ENCODE peak calls at places on chromosomes 5 and 9, in eight cellular contexts. G, D, F, M, S, Y, J and P are unnamed samples.

GRCh38 chr5:119410448-119411170 is 41.7 kb upstream of the HSD17B4 start:
- DNase-seq in G (no peak), D (no peak), F (peak), M (peak), S (no peak), Y (no peak), J (no peak), P (no peak)

GRCh38 chr9:136521541-136521940 is 24.3 kb downstream of the NOTCH1 start:
- DNase-seq in G (no peak), D (peak), F (no peak), M (no peak), S (no peak), Y (peak), J (no peak), P (peak)

GRCh38 chr5:103808464-103809106 is 246.0 kb upstream of the NUDT12 start:
- DNase-seq in G (no peak), D (no peak), F (peak), M (peak), S (peak), Y (no peak), J (peak), P (no peak)

GRCh38 chr9:15670884-15671283 is 118.0 kb downstream of the CCDC171 start:
- DNase-seq in G (no peak), D (no peak), F (no peak), M (no peak), S (no peak), Y (no peak), J (no peak), P (no peak)

GRCh38 chr5:76816110-76816831 is 2.6 kb upstream of the F2RL1 start:
- DNase-seq in G (no peak), D (no peak), F (peak), M (no peak), S (no peak), Y (no peak), J (no peak), P (no peak)

GRCh38 chr9:77820293-77820954 is 172.3 kb upstream of the GNA14 start:
- DNase-seq in G (no peak), D (no peak), F (peak), M (peak), S (no peak), Y (no peak), J (peak), P (no peak)

GRCh38 chr9:107548298-107549142 is 59.0 kb upstream of the KLF4 start:
- DNase-seq in G (peak), D (no peak), F (peak), M (peak), S (no peak), Y (peak), J (peak), P (no peak)

GRCh38 chr5:153513171-153513570 is 22.7 kb downstream of the GRIA1 start:
- DNase-seq in G (peak), D (no peak), F (peak), M (peak), S (no peak), Y (no peak), J (peak), P (no peak)

GRCh38 chr9:86079421-86080111 is 19.8 kb downstream of the GOLM1 start:
- DNase-seq in G (no peak), D (no peak), F (peak), M (peak), S (no peak), Y (no peak), J (no peak), P (no peak)

GRCh38 chr5:103458497-103459040 is 104.0 kb downstream of the NUDT12 start:
- DNase-seq in G (no peak), D (no peak), F (no peak), M (no peak), S (no peak), Y (no peak), J (no peak), P (no peak)

GRCh38 chr9:85237478-85237877 is 504.3 kb downstream of the AGTPBP1 start:
- DNase-seq in G (no peak), D (no peak), F (peak), M (no peak), S (no peak), Y (no peak), J (no peak), P (no peak)

GRCh38 chr9:128113526-128114325 is 13.8 kb downstream of the PTGES2 start:
- DNase-seq in G (no peak), D (peak), F (no peak), M (no peak), S (no peak), Y (no peak), J (no peak), P (peak)

GRCh38 chr9:82271099-82271498 is 282.5 kb downstream of the SPATA31D1 start:
- DNase-seq in G (peak), D (no peak), F (peak), M (no peak), S (no peak), Y (no peak), J (peak), P (no peak)

GRCh38 chr5:176716320-176716719 is 69.0 kb downstream of the TSPAN17 start:
- DNase-seq in G (peak), D (no peak), F (peak), M (peak), S (no peak), Y (no peak), J (peak), P (no peak)

GRCh38 chr5:133289686-133290367 is 238.0 kb downstream of the HSPA4 start:
- DNase-seq in G (no peak), D (no peak), F (no peak), M (no peak), S (peak), Y (no peak), J (no peak), P (no peak)

GRCh38 chr5:141084487-141084989 is 9.9 kb upstream of the PCDHB2 start:
- DNase-seq in G (no peak), D (no peak), F (peak), M (peak), S (peak), Y (peak), J (peak), P (no peak)

GRCh38 chr5:124438390-124439380 is 307.8 kb downstream of the ZNF608 start:
- DNase-seq in G (no peak), D (no peak), F (no peak), M (no peak), S (no peak), Y (no peak), J (no peak), P (no peak)

GRCh38 chr5:116280149-116280803 is 195.5 kb downstream of the COMMD10 start:
- DNase-seq in G (no peak), D (no peak), F (no peak), M (no peak), S (no peak), Y (no peak), J (no peak), P (no peak)

GRCh38 chr5:177535125-177535524 is 18.4 kb upstream of the DDX41 start:
- DNase-seq in G (no peak), D (no peak), F (no peak), M (no peak), S (no peak), Y (no peak), J (no peak), P (peak)

GRCh38 chr5:66841264-66841663 is 245.1 kb downstream of the MAST4 start:
- DNase-seq in G (no peak), D (no peak), F (no peak), M (no peak), S (no peak), Y (no peak), J (no peak), P (no peak)

GRCh38 chr9:86406366-86406765 is 52.2 kb upstream of the TUT7 start:
- DNase-seq in G (no peak), D (no peak), F (peak), M (peak), S (no peak), Y (no peak), J (peak), P (no peak)

GRCh38 chr5:39411051-39411450 is 13.7 kb downstream of the DAB2 start:
- DNase-seq in G (no peak), D (no peak), F (peak), M (peak), S (no peak), Y (no peak), J (peak), P (no peak)

DNA sequence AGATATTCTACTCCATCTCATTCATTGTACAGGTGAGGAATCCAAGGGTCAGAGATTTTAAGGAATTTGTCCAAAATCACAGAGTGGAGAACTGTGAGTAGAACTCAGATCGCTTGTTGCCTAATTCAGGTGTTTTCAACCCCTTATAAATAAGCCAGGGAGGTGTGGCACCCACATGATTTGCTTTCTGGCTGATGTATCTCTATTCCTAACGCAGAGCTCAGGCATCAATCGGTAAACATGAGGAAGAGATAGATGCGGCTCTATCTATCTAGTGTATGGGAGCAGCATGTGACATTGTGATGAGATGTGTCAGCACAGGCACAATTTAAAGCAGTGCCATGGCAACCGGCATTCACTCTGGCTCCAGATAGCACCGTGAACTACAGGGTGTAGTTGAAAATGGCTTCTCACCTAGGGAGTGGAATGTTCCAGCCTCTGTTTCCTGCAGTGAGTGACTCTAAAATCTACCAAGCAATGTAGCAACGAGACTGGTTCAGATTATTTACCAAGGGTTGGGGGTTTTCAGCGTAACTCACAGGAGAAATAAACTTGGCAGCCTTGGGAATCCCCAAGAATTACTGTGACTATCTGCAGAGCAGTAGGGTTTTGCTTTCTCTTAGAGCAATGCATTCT is 53.4 kb upstream of the SUB1 start:
- DNase-seq in G (no peak), D (no peak), F (peak), M (peak), S (no peak), Y (no peak), J (peak), P (no peak)
- H3K4me3 ChIP-seq in G (peak), D (no peak), F (peak), M (no peak), S (no peak), Y (no peak), J (no peak), P (peak)

GRCh38 chr9:131420913-131421312 is 27.0 kb downstream of the PRRC2B start:
- DNase-seq in G (no peak), D (no peak), F (peak), M (peak), S (no peak), Y (no peak), J (peak), P (no peak)
- TF ChIP-seq CTCF in G (peak), D (peak), F (peak), M (peak), S (peak), Y (no peak), J (no peak), P (no peak)

DNA sequence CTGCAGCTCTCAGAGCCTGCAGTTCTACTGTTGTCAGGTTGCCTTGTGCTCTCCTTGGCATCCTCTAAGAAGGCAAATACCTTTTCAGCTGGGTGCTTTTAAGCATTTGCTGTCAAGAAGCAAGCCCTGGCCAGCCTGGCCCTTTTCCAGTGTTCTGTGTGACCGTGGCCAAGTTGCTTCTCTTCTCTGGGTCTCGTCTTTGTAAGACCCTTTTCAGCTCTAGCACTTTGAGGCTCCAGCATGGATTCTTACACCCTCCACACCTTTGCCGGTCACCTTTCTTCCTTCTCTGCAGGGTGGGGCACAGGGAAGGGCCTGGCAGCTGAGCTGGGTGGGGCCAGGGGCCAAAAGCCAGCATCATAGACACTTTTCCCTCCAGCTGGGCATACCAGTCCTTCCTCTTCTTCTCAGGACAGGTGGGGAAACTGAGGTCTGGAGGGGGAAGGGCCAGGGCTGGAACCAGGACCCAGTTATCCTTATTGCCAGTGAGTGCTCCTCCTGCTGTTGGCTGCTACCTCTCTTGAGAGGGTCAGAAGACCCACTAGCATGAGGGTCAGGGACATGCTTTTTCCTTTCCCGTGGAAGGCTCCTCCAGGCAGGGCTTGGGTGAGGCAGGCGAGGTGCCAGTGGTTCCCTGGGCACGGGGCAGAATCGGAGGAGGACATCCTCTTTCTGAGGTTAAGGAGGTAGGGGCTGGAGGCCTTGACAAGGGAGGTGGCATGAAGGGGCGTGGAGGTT is 479 bp upstream of the NDST1 start:
- DNase-seq in G (no peak), D (no peak), F (no peak), M (no peak), S (no peak), Y (no peak), J (no peak), P (no peak)
- H3K4me3 ChIP-seq in G (no peak), D (no peak), F (no peak), M (no peak), S (no peak), Y (no peak), J (no peak), P (no peak)

DNA sequence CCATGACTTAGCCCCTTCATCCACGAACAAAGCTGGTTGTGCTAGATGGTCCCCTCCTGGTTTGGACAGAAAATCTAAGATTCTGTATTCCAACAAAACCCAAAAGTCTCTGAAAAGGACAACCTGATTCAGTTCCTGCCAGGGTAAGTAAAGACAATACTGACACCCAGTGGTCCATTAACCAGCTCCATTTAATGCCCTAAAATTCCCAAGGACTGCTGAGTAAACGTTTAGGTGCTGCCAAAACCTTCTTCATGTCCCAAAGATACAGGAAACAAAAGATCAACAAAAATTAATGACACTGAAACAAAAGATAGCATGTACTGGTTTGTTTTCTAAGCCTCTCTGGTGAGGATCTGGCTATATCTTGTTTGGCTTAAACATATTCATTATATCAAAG is 25.3 kb upstream of the PPP1R2B start:
- DNase-seq in G (peak), D (no peak), F (peak), M (peak), S (peak), Y (no peak), J (peak), P (no peak)
- TF ChIP-seq CTCF in G (peak), D (peak), F (no peak), M (peak), S (peak), Y (peak), J (peak), P (no peak)

GRCh38 chr5:107572800-107573368 is 97.9 kb downstream of the EFNA5 start:
- DNase-seq in G (no peak), D (no peak), F (peak), M (peak), S (no peak), Y (no peak), J (no peak), P (no peak)

GRCh38 chr5:107577551-107577950 is 93.2 kb downstream of the EFNA5 start:
- DNase-seq in G (no peak), D (no peak), F (no peak), M (no peak), S (no peak), Y (no peak), J (no peak), P (no peak)

GRCh38 chr5:107578051-107578635 is 92.6 kb downstream of the EFNA5 start:
- DNase-seq in G (no peak), D (no peak), F (peak), M (peak), S (no peak), Y (no peak), J (no peak), P (no peak)

GRCh38 chr5:107576155-107576554 is 94.6 kb downstream of the EFNA5 start:
- DNase-seq in G (no peak), D (no peak), F (no peak), M (no peak), S (no peak), Y (no peak), J (no peak), P (no peak)

DNA sequence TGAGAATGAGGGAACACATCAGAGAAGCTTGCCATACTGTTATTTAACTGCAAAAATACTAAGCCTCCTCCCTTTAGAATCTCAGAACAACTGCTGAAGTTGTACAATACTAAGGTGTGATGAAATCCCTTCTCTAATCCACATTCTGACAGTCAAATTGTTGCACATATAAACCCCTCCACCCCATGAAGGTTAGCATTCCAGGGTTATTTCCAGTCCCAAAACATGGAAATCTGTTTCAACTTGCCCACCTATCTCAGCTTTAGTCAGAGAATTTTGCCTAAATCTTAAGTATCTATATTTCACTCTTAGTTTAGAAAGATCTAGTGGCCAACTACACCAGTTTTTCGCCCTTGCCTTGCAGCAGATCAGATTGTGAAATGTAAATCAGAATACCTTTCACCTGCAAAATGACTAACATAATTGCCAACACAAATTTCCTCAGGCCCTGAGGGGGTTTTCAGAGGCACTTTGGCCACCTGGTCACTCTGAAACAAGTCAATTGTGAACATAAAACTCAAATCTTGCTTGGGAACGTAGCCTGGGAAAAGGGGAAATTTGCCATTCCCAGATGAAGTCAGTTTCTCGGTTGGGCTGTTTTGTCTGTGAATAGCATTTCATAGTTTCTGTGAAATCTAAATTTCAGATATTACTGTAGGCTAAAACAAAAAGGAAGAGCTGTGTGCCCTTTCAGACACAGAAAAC is 93.8 kb downstream of the EFNA5 start:
- DNase-seq in G (no peak), D (no peak), F (no peak), M (peak), S (no peak), Y (no peak), J (no peak), P (no peak)
- H3K4me3 ChIP-seq in G (no peak), D (no peak), F (no peak), M (no peak), S (no peak), Y (no peak), J (no peak), P (no peak)

DNA sequence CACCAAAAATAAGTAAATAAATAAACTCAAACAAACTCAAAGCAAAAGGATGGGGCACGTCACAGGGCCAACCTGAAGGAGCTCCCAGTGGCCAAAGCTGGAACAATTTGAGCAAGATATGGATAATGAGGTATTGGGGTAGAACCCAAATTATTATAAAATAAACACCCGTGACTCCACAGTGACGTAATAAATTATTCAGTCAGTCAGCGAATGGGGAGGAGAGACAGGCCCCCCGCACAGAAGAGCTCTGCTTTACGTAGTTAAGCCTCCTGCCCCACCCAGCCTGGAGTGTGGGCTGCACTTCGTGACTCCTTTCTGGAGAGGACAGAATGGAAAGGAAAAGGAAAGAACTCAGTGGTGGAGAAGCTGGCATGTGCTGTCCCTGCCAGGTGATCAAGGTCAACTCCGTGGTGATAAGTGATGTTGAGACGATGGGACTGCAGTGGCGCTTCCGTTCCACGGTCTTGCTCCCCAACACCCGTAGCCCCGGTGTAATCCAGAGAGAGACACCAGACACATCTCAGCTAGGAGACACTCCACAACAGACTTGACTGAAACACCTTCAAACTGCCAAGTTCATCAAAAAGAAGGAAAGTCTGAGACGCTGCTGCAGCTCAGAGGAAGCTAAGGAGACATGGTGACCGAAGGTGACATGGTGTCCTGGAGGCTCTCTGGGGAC is 83.3 kb upstream of the COL5A1 start:
- DNase-seq in G (no peak), D (no peak), F (no peak), M (no peak), S (no peak), Y (no peak), J (no peak), P (peak)
- TF ChIP-seq CTCF in G (no peak), D (no peak), F (no peak), M (no peak), S (no peak), Y (no peak), J (no peak), P (no peak)

GRCh38 chr5:30932611-30933010 is 260.9 kb upstream of the CDH6 start:
- DNase-seq in G (no peak), D (no peak), F (peak), M (no peak), S (no peak), Y (no peak), J (peak), P (no peak)
- H3K4me3 ChIP-seq in G (no peak), D (no peak), F (no peak), M (no peak), S (no peak), Y (no peak), J (no peak), P (no peak)

DNA sequence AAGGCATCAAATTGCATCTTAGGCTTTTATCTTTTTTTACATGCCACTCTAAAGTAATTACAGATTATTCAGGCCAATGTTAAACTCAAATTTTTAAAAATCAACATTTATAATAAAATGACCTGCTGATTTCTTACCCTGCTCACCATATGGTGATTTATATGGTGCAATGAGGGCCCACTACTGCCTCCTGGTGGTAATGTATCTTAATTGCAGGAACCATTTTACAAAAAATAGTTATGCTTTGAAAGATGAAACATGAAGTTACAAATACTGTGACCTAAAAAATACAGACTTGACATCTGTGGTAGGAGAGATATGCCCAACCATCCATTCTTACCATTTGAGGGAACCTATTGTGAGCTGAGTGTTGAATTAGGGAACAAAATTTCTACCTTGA is 292.6 kb upstream of the TAS2R1 start:
- DNase-seq in G (no peak), D (no peak), F (no peak), M (no peak), S (no peak), Y (no peak), J (no peak), P (no peak)
- TF ChIP-seq CTCF in G (no peak), D (no peak), F (peak), M (peak), S (peak), Y (no peak), J (no peak), P (no peak)